ENCODE peak calls at places on chromosomes 1 and 21, in six cellular contexts. T, N, D, Y, G and K are unnamed samples.

GRCh38 chr1:40711465-40712404 is 20.2 kb downstream of the NFYC start:
- DNase-seq in T (no peak), N (peak), D (peak), Y (peak), G (no peak), K (peak)

GRCh38 chr1:226985239-226985838 is 45.2 kb downstream of the COQ8A start:
- DNase-seq in T (no peak), N (no peak), D (no peak), Y (no peak), G (no peak), K (no peak)

GRCh38 chr1:151972533-151973270 is 21.0 kb downstream of the S100A10 start:
- DNase-seq in T (no peak), N (peak), D (peak), Y (no peak), G (no peak), K (peak)

GRCh38 chr1:34213976-34214375 is 37.3 kb downstream of the C1orf94 start:
- DNase-seq in T (no peak), N (no peak), D (no peak), Y (no peak), G (no peak), K (no peak)

GRCh38 chr1:37862330-37862729 is 2.9 kb upstream of the MTF1 start:
- DNase-seq in T (no peak), N (no peak), D (peak), Y (peak), G (no peak), K (no peak)

GRCh38 chr1:30728340-30728739 is 5.0 kb upstream of the MATN1 start:
- DNase-seq in T (no peak), N (no peak), D (no peak), Y (no peak), G (no peak), K (no peak)

GRCh38 chr1:86233406-86233805 is 76.8 kb upstream of the COL24A1 start:
- DNase-seq in T (no peak), N (no peak), D (no peak), Y (no peak), G (no peak), K (no peak)

GRCh38 chr1:51410568-51411460 is 80.5 kb upstream of the TTC39A start:
- DNase-seq in T (no peak), N (peak), D (no peak), Y (peak), G (no peak), K (no peak)

GRCh38 chr1:39489567-39490239 is 1.7 kb upstream of the BMP8A start:
- DNase-seq in T (no peak), N (no peak), D (no peak), Y (no peak), G (no peak), K (no peak)

GRCh38 chr1:22537441-22538139 is 25.7 kb upstream of the EPHA8 start:
- DNase-seq in T (no peak), N (no peak), D (no peak), Y (no peak), G (no peak), K (peak)

GRCh38 chr1:179743679-179744400 is 749 bp downstream of the FAM163A start:
- DNase-seq in T (peak), N (no peak), D (no peak), Y (no peak), G (no peak), K (no peak)

GRCh38 chr1:24639094-24639493 is 4.0 kb upstream of the SRRM1 start:
- DNase-seq in T (no peak), N (no peak), D (no peak), Y (no peak), G (no peak), K (no peak)

GRCh38 chr1:21068937-21069336 is 107.8 kb downstream of the EIF4G3 start:
- DNase-seq in T (no peak), N (no peak), D (no peak), Y (no peak), G (no peak), K (no peak)

GRCh38 chr1:21067551-21068227 is 109.0 kb downstream of the EIF4G3 start:
- DNase-seq in T (no peak), N (no peak), D (no peak), Y (no peak), G (no peak), K (no peak)

GRCh38 chr1:21066365-21067012 is 110.2 kb downstream of the EIF4G3 start:
- DNase-seq in T (no peak), N (no peak), D (no peak), Y (no peak), G (no peak), K (no peak)

GRCh38 chr1:21072721-21073120 is 104.0 kb downstream of the EIF4G3 start:
- DNase-seq in T (no peak), N (peak), D (no peak), Y (no peak), G (no peak), K (no peak)

GRCh38 chr1:21069549-21069948 is 107.1 kb downstream of the EIF4G3 start:
- DNase-seq in T (no peak), N (peak), D (no peak), Y (peak), G (no peak), K (no peak)
- TF ChIP-seq SMC3 in T (no peak), N (no peak), D (no peak), Y (no peak), G (no peak), K (no peak)

GRCh38 chr1:32755098-32755809 is 52.7 kb upstream of the SYNC start:
- DNase-seq in T (no peak), N (no peak), D (no peak), Y (no peak), G (no peak), K (no peak)
- TF ChIP-seq SMC3 in T (no peak), N (no peak), D (no peak), Y (no peak), G (no peak), K (no peak)

GRCh38 chr1:154546264-154547043 is 12.0 kb downstream of the UBE2Q1 start:
- DNase-seq in T (peak), N (peak), D (peak), Y (peak), G (peak), K (peak)
- TF ChIP-seq SMC3 in T (peak), N (peak), D (peak), Y (peak), G (peak), K (peak)

DNA sequence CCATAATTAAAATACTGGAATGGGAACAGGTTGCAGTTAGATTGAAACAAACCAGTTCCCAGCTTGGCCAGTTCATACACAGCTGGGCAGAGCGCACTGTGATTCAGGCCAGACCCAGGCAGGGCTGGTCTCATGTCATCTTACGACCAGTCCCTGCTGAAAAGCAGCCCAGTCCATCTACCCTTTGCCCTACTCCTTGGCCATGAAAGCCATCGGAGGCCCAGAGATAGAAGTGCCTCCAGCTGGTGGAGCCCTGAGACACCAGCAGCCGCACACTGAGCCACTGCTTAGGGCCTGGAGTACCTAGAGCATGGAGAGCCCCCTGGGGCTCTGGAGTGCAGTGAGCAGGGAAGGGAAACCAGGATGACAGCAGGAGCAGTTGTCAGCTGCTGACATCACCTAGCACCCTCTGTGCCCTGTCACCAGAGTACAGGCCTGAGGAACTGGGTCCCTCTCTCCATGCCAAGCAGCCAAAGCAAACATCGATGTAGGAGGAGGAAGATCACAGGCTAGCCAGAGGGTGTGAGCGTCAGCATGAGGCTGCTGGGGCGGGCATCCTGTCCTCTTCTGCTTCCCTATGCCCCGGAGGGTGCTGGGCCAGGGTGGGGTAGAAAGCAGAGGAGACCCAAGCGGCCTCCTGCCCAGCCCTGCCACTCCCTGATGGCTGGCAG is 34.2 kb upstream of the TMEM125 start:
- DNase-seq in T (no peak), N (no peak), D (no peak), Y (no peak), G (no peak), K (no peak)
- TF ChIP-seq SMC3 in T (no peak), N (no peak), D (no peak), Y (no peak), G (no peak), K (no peak)

DNA sequence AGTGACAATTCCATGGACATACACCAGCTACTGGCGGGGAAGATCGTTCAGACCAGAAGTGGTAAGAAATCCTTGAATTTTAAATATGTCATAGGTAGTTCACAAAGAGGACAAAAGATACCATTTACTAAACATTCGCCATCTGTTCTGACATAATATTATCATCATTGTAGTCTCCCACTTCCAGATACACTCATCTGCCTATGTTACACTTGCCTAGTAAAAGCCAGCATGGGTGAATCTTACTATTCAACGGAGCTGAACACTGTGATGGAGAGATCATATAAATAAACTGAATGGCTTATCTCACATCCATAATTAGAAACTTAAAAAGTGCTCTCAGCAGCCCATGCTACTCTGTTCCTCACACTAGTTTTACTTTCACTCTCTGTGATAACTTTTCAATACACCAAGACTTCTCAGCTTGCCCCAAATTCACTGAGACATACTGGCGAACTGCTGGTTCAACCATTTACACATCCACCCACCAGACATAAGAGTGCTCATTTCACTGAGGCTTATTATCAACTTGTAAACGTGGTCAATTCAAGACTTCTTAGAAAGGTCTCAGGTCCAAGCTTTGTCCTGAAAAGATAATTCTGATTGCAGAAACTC is 463 bp upstream of the PRRC2C start:
- DNase-seq in T (peak), N (no peak), D (no peak), Y (no peak), G (no peak), K (no peak)
- TF ChIP-seq SMC3 in T (no peak), N (no peak), D (no peak), Y (peak), G (no peak), K (no peak)

GRCh38 chr1:13469343-13469742 is 44.5 kb downstream of the LRRC38 start:
- DNase-seq in T (no peak), N (no peak), D (peak), Y (peak), G (no peak), K (peak)
- TF ChIP-seq SMC3 in T (no peak), N (no peak), D (no peak), Y (no peak), G (peak), K (no peak)

DNA sequence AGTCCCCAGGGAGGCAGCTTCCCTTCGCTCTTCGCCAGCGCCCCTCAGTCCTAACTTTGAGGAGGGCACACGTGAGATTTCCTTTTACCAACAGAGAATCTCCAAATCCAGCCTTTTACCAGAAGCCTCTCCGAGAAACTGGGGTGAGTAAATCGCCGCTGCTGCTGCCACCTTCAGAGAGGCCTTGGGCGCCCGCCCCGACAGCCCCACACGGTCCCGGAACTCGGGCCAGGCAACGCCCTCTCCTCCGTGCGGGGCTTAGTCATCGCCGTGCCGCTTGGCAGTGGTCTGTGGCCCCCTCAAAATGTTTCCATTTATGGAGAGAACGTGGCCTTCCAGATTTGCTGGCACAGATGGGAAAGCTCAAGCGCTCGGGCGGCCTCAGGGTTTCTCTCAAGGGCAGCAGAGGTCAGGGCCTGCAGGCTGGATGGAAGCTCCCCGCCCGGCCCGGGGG is 41.4 kb upstream of the COL6A2 start:
- DNase-seq in T (no peak), N (peak), D (no peak), Y (no peak), G (no peak), K (no peak)
- TF ChIP-seq SMC3 in T (no peak), N (no peak), D (no peak), Y (no peak), G (no peak), K (no peak)

GRCh38 chr1:235502601-235503332 is 1.5 kb downstream of the B3GALNT2 start:
- DNase-seq in T (no peak), N (peak), D (no peak), Y (no peak), G (no peak), K (no peak)
- TF ChIP-seq SMC3 in T (no peak), N (no peak), D (no peak), Y (no peak), G (no peak), K (no peak)

GRCh38 chr21:25735221-25735894 is 586 bp downstream of the GABPA start:
- DNase-seq in T (peak), N (peak), D (peak), Y (peak), G (no peak), K (peak)
- TF ChIP-seq SMC3 in T (no peak), N (no peak), D (no peak), Y (no peak), G (no peak), K (no peak)